ENCODE peak calls at places on chromosomes 4 and X, in five cellular contexts. E is transverse colon, A is tibial artery, L is heart left ventricle, F is pancreas. U is an unnamed sample.

GRCh38 chr4:124111922-124112321 is 600.6 kb downstream of the ANKRD50 start:
- DNase-seq in A (no peak), F (no peak), L (no peak), E (no peak), U (no peak)

GRCh38 chr4:76087007-76087769 is 12.7 kb downstream of the ART3 start:
- DNase-seq in A (no peak), L (peak; percentile 33), F (peak; percentile 39), E (peak; percentile 37), U (peak; percentile 58)

GRCh38 chrX:45842916-45843315 is 642.2 kb upstream of the DIPK2B start:
- DNase-seq in A (no peak), E (no peak), L (no peak), F (no peak), U (no peak)

GRCh38 chr4:159042097-159042605 is 60.7 kb upstream of the RAPGEF2 start:
- DNase-seq in E (peak; percentile 46), A (no peak), F (no peak), L (peak; percentile 39), U (no peak)

GRCh38 chr4:6250235-6250983 is 19.2 kb upstream of the WFS1 start:
- DNase-seq in L (no peak), A (no peak), E (no peak), F (no peak), U (no peak)

GRCh38 chr4:168474660-168475320 is 5.5 kb downstream of the DDX60L start:
- DNase-seq in L (no peak), E (no peak), A (no peak), F (no peak), U (no peak)

GRCh38 chrX:123361371-123361770 is 177.3 kb downstream of the GRIA3 start:
- DNase-seq in E (no peak), F (no peak), A (no peak), L (no peak), U (no peak)

GRCh38 chrX:21932277-21932996 is 8.1 kb upstream of the SMS start:
- DNase-seq in L (no peak), A (peak; percentile 72), F (no peak), E (no peak), U (peak; percentile 59)

GRCh38 chr4:136831553-136831952 is 700.7 kb downstream of the PCDH18 start:
- DNase-seq in E (no peak), L (no peak), F (no peak), A (no peak), U (no peak)

GRCh38 chrX:45806410-45807121 is 605.9 kb upstream of the DIPK2B start:
- DNase-seq in L (no peak), E (no peak), F (no peak), A (no peak), U (no peak)

GRCh38 chrX:154411322-154411980 is at the start of gene TAFAZZIN:
- DNase-seq in A (peak; percentile 45), L (peak; percentile 79), F (peak; percentile 64), E (peak; percentile 84), U (peak; percentile 87)

GRCh38 chrX:47562615-47563243 is 1.7 kb downstream of the ARAF start:
- DNase-seq in F (no peak), L (no peak), E (no peak), A (no peak), U (no peak)

DNA sequence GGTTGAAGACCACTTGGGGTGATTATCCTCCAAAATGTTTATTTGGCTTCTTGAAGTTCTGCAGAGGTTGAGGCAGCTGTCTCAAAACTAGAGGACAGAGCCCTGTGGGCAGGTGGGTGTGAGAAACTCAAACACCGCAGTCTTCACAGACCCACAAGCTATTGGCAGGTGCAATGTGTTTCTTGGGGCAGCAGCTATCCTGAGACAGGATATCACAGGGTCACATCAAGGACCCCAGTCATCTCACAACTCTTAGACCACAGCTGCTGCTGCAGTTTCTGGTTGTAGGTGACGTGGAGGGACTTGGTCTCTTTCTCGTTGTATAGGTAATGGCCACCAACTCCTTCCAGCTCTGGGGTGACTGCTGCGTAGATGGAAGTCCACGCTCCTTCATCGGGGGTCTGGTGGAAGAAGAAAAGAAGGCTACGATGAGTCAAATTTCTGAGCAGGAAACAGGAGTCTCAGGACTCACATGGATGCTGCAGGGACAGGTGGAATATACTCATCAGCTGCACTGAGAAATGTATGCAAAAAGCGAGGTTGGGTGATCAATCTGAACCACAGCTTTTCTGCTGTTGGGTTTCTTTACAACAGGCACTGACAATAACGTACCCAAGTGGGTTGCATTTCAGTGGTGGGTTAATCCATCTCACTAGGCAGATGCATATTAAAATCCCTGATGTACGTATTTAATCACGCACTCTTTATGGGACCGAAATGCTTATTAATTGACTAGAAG is 279.8 kb downstream of the DHRSX start:
- DNase-seq in L (no peak), E (no peak), A (no peak), F (no peak), U (no peak)
- H3K9me3 ChIP-seq in L (peaks cover 27% of the 10 kb centered on the region), E (peaks cover 23% of the 10 kb centered on the region), A (no peaks in the 10 kb centered on the region), F (no peaks in the 10 kb centered on the region), U (peaks cover 9% of the 10 kb centered on the region)

GRCh38 chr4:340011-340410 is 2.4 kb downstream of the ZNF141 start:
- DNase-seq in E (no peak), A (no peak), F (no peak), L (no peak), U (no peak)
- TF ChIP-seq CTCF in E (peak; percentile 18), A (no peak), F (no peak), L (no peak), U (peak; percentile 9)

GRCh38 chr4:12122316-12122715 is 693.6 kb upstream of the HS3ST1 start:
- DNase-seq in A (peak; percentile 21), L (no peak), F (no peak), E (no peak), U (no peak)

GRCh38 chr4:12123709-12124108 is 695.0 kb upstream of the HS3ST1 start:
- DNase-seq in E (no peak), F (no peak), A (no peak), L (no peak), U (no peak)

GRCh38 chr4:12120968-12121367 is 692.3 kb upstream of the HS3ST1 start:
- DNase-seq in F (no peak), A (no peak), E (no peak), L (no peak), U (no peak)

GRCh38 chr4:12124138-12124537 is 695.4 kb upstream of the HS3ST1 start:
- DNase-seq in A (no peak), L (no peak), F (no peak), E (no peak), U (no peak)

GRCh38 chr4:12126476-12126875 is 697.8 kb upstream of the HS3ST1 start:
- DNase-seq in L (no peak), E (no peak), F (no peak), A (no peak), U (no peak)
- H3K9me3 ChIP-seq in L (no peaks in the 10 kb centered on the region), E (no peaks in the 10 kb centered on the region), F (no peaks in the 10 kb centered on the region), A (no peaks in the 10 kb centered on the region), U (no peaks in the 10 kb centered on the region)

GRCh38 chr4:82889287-82889686 is 1.7 kb downstream of the SEC31A start:
- DNase-seq in A (no peak), E (no peak), F (no peak), L (no peak), U (no peak)

GRCh38 chr4:82890602-82890912 is 396 bp downstream of the SEC31A start:
- DNase-seq in F (no peak), A (no peak), L (no peak), E (no peak), U (no peak)

GRCh38 chr4:82891728-82892466 is 944 bp upstream of the SEC31A start:
- DNase-seq in E (no peak), L (no peak), A (no peak), F (no peak), U (no peak)

GRCh38 chr4:82892467-82892802 is 1.5 kb upstream of the SEC31A start:
- DNase-seq in E (no peak), F (no peak), A (no peak), L (no peak), U (no peak)

GRCh38 chr4:82890913-82891727 is at the start of gene SEC31A:
- DNase-seq in A (peak; percentile 94), E (peak; percentile 98), F (peak; percentile 97), L (peak; percentile 98), U (peak; percentile 98)
- TF ChIP-seq CTCF in A (peak; percentile 4), E (no peak), F (no peak), L (peak; percentile 7), U (no peak)

DNA sequence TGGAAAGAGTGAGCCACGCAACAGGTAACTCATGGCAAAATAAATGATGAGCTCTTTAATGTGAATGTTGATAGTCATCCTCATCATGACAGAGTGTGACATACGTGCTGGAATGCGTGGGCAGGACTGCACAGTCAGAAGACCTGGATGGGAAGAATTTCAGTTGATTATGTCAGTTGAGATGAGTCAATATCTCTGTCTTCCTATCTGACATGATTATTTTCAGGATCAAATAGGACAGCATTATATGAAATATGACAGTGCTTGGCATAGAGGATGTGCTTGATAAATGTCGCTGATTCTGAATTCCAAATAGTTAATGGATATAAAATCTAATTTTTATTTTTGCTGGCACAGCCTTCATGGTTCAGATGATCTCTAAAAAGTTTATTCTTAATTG is 95.1 kb downstream of the IL15 start:
- DNase-seq in F (no peak), A (no peak), E (no peak), L (no peak), U (no peak)
- H3K9me3 ChIP-seq in F (no peaks in the 10 kb centered on the region), A (no peaks in the 10 kb centered on the region), E (no peaks in the 10 kb centered on the region), L (no peaks in the 10 kb centered on the region), U (no peaks in the 10 kb centered on the region)

GRCh38 chrX:37995428-37995827 is 10.9 kb upstream of the SYTL5 start:
- DNase-seq in A (no peak), L (no peak), E (no peak), F (no peak), U (no peak)
- TF ChIP-seq CTCF in A (no peak), L (no peak), E (no peak), F (no peak), U (no peak)

GRCh38 chr4:14552119-14552518 is 450.2 kb upstream of the CPEB2 start:
- DNase-seq in A (no peak), E (no peak), L (no peak), F (no peak), U (no peak)
- H3K9me3 ChIP-seq in A (no peaks in the 10 kb centered on the region), E (no peaks in the 10 kb centered on the region), L (no peaks in the 10 kb centered on the region), F (no peaks in the 10 kb centered on the region), U (no peaks in the 10 kb centered on the region)

DNA sequence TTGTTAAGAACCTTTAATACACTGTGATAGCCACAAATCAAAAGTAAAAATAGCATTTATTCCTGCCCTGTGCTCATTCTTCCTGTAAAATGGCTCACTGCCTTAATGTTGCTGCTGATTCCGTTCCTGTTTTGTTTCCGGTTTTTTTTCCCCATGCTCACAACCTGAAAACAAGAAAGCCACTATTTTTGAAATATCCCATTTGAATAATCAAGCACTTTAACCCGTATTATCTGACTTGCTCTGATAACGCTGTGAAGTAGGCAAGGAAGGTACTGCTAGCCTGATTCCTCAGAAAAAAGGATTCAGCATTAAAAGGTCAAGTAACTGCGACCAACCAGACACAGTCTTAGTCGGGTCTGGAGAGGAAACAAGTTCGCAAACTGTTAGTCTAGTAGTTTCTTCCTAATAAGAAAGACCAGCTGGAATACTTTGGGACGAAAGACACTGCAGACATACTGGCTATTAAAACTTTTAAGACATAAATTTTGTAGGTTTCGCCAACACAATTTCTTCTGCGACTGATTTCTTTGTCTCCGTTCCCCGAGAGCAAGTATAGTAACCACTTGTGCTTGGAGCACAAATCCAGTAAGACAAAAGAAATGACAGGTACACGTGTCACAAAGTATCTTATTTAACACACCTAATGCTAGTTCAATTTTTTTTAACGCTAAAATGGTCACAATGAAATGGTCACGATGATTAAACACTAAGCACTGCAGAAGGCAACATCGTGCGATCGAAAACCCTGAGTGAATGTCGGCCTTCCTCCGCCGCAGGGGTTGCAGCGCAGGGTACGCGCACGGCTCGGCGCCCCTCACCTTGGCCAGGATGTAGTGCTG is 799 bp downstream of the COX18 start:
- DNase-seq in E (peak; percentile 12), A (no peak), L (no peak), F (peak; percentile 23), U (no peak)
- TF ChIP-seq CTCF in E (no peak), A (no peak), L (no peak), F (no peak), U (no peak)

GRCh38 chrX:39753296-39753996 is 344.3 kb downstream of the BCOR start:
- DNase-seq in E (no peak), A (no peak), F (peak; percentile 73), L (no peak), U (no peak)
- H3K9me3 ChIP-seq in E (no peaks in the 10 kb centered on the region), A (no peaks in the 10 kb centered on the region), F (no peaks in the 10 kb centered on the region), L (no peaks in the 10 kb centered on the region), U (no peaks in the 10 kb centered on the region)

U was measured in psoas muscle.